ENCODE peak calls at places on chromosome 10, in four cellular contexts. V, G, A and Q are unnamed samples.

GRCh38 chr10:92110039-92110794 is 180.7 kb downstream of the CPEB3 start:
- DNase-seq in V (no peak), G (no peak), A (peak), Q (no peak)

GRCh38 chr10:7350541-7351195 is 60.2 kb downstream of the SFMBT2 start:
- DNase-seq in V (no peak), G (no peak), A (no peak), Q (no peak)

GRCh38 chr10:19904202-19904661 is 88.0 kb downstream of the PLXDC2 start:
- DNase-seq in V (no peak), G (no peak), A (no peak), Q (no peak)

GRCh38 chr10:23442936-23443335 is 4.1 kb downstream of the OTUD1 start:
- DNase-seq in V (no peak), G (no peak), A (peak), Q (no peak)

GRCh38 chr10:42646692-42647640 is 8.6 kb upstream of the ZNF33B start:
- DNase-seq in V (no peak), G (no peak), A (no peak), Q (no peak)

GRCh38 chr10:87700031-87700796 is 40.5 kb downstream of the PAPSS2 start:
- DNase-seq in V (no peak), G (no peak), A (peak), Q (no peak)

GRCh38 chr10:43225787-43226153 is 41.1 kb downstream of the RASGEF1A start:
- DNase-seq in V (peak), G (no peak), A (no peak), Q (peak)

GRCh38 chr10:51113007-51113406 is 38.7 kb downstream of the PRKG1 start:
- DNase-seq in V (no peak), G (no peak), A (no peak), Q (no peak)

GRCh38 chr10:101241840-101242707 is 12.8 kb upstream of the LBX1 start:
- DNase-seq in V (no peak), G (no peak), A (peak), Q (no peak)

GRCh38 chr10:73209705-73210104 is 37.4 kb downstream of the DNAJC9 start:
- DNase-seq in V (no peak), G (no peak), A (peak), Q (no peak)

GRCh38 chr10:49183596-49184542 is 4.3 kb downstream of the TMEM273 start:
- DNase-seq in V (no peak), G (no peak), A (no peak), Q (no peak)

GRCh38 chr10:38010150-38010903 is at the start of gene ZNF33A:
- DNase-seq in V (peak), G (peak), A (peak), Q (peak)
- TF ChIP-seq CTCF in V (no peak), G (no peak), A (no peak), Q (no peak)

GRCh38 chr10:4267084-4267774 is 482.2 kb upstream of the KLF6 start:
- DNase-seq in V (no peak), G (no peak), A (peak), Q (no peak)
- TF ChIP-seq CTCF in V (no peak), G (peak), A (no peak), Q (no peak)

DNA sequence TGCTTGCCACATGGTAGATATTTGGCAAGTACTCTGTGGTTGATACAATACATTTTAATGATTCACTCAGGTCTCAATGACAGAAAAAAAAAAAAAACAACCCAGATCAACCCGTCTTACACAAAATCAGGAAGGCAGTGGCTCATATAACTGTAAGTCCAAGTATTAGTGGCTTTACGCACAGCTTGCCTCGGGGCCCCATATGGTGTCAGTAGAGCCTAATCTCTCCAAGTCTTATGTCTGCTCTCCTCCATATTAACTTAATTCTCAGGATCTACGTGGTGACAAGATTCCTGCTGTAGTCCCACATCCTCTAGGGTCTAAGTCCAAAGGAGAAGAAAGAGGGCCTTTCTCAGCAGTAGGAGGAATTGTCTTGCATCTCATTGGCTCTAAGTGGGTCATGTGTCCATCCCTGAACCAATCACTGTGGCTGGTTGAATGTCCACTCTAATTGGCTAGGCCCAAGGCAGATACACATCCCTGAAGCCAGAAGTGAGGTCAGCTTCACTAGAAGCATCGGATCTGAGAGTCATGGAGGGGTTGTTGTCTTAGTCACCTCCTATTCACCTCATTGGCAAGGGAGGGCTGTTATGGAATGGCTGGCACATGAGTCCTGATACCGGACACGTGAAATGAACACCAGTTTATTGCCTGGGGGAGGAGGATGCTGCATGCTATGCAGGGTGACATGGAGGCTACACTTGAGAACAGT is 20.4 kb upstream of the PLPP4 start:
- DNase-seq in V (no peak), G (no peak), A (no peak), Q (no peak)
- TF ChIP-seq CTCF in V (no peak), G (no peak), A (no peak), Q (no peak)

GRCh38 chr10:113549856-113550255 is 3.0 kb upstream of the HABP2 start:
- DNase-seq in V (no peak), G (no peak), A (no peak), Q (no peak)
- TF ChIP-seq CTCF in V (no peak), G (no peak), A (no peak), Q (no peak)

GRCh38 chr10:52486840-52487611 is 172.9 kb downstream of the DKK1 start:
- DNase-seq in V (no peak), G (peak), A (peak), Q (no peak)

GRCh38 chr10:52491246-52492000 is 177.3 kb downstream of the DKK1 start:
- DNase-seq in V (no peak), G (no peak), A (peak), Q (no peak)

GRCh38 chr10:52484426-52485065 is 170.5 kb downstream of the DKK1 start:
- DNase-seq in V (no peak), G (no peak), A (no peak), Q (no peak)

GRCh38 chr10:52485486-52485885 is 171.4 kb downstream of the DKK1 start:
- DNase-seq in V (no peak), G (no peak), A (no peak), Q (no peak)

DNA sequence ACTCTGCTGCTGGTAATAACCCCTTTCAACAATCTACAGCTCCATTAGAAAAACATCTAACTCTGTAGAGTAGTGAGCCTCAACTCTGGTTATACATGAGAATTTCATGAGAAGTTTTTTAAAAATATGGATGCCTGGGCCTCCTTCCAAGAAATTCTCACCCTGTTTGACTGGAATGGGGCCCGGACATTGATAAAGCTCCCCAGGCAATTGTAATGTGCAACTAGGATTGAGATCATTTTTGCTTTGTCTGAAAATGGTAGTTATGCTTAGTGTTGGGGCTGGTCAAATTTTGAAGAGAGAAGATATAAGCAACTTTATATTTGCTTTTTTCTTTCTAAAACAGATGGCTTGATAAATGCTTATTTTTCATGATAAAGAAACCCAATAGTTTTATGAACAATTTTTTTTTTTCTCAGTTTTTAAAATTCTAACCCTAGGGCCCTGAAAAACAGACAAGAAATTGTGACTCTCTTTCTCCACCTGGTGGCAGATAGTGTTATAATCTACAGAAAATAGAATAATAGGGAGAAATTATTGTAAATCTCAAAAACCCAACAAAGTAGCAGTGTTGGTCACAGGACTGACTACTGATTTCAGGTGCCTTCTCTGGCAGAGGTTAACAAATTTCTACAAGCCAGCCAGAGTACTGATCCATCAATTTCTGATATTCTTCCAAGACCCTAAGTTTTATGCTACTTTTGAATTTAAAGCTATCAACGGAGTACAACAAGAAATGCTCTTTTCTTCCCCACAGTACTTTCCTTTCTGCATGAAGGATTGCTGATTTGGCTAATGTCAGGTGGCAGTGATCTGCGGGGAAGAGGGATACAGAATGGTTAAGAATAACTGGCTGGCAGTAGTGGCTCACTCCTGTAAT is 174.8 kb downstream of the DKK1 start:
- DNase-seq in V (no peak), G (peak), A (peak), Q (no peak)
- TF ChIP-seq CTCF in V (peak), G (peak), A (peak), Q (peak)

DNA sequence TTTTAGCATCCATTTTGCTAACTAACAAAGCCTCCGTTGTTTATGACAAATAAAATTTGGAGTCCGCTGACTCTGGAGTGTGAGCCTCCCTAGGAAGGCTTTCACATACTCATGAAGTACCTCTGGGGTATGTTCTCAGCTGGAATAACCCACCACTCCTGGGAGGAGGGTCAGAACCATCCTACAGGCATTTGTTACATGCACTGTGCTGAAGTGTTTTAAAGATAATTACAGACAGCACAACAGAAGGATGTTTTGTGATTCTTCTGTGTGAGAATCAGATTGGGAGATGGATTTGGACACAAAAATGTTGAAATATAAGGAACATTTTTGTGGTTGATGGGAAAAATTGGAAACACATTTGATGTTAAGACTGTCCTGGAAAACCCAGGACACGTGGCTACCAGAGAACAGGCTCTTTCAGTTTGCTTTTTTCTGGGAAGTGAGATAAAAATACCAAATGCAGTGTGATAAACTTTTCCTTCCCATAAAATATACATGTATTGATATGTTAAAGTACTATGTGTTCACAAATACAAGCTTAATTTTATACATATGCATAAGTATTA is 61.4 kb downstream of the BICC1 start:
- DNase-seq in V (no peak), G (no peak), A (no peak), Q (no peak)
- TF ChIP-seq CTCF in V (no peak), G (no peak), A (no peak), Q (no peak)

GRCh38 chr10:21020545-21020944 is 123.4 kb upstream of the NEBL start:
- DNase-seq in V (peak), G (no peak), A (no peak), Q (peak)
- TF ChIP-seq CTCF in V (peak), G (peak), A (peak), Q (peak)